ENCODE peak calls at places on chromosomes 12 and 14, in eight cellular contexts. N, J, C, U, L, D, P and Q are unnamed samples. For H3K36me3, the result is how much of the 10 kb centered on the place peaks cover.

GRCh38 chr14:37720131-37720530 is 124.7 kb downstream of the TTC6 start:
- DNase-seq in U (no peak), C (no peak), P (no peak), J (no peak), L (no peak), N (no peak), D (no peak), Q (no peak)

GRCh38 chr12:125330645-125331341 is 265.6 kb downstream of the AACS start:
- DNase-seq in N (no peak), C (peak), P (peak), L (peak), D (peak), U (no peak), J (peak), Q (peak)

GRCh38 chr14:95679995-95680735 is 6.1 kb upstream of the TCL1B start:
- DNase-seq in D (no peak), P (no peak), C (no peak), U (no peak), L (no peak), N (peak), J (no peak), Q (no peak)

GRCh38 chr12:76080729-76081415 is 3.6 kb downstream of the NAP1L1 start:
- DNase-seq in P (no peak), C (no peak), L (no peak), D (no peak), N (no peak), U (no peak), J (no peak), Q (no peak)

GRCh38 chr14:52402812-52403526 is 88.9 kb downstream of the PTGER2 start:
- DNase-seq in L (no peak), P (no peak), D (no peak), N (no peak), C (no peak), U (no peak), J (no peak), Q (peak)

GRCh38 chr12:54383041-54383609 is 1.4 kb downstream of the ZNF385A start:
- DNase-seq in P (no peak), C (no peak), L (no peak), D (no peak), N (no peak), U (no peak), J (no peak), Q (no peak)

GRCh38 chr12:93583993-93584392 is 11.5 kb downstream of the SOCS2 start:
- DNase-seq in P (no peak), N (no peak), D (no peak), L (no peak), U (no peak), C (no peak), J (no peak), Q (no peak)

GRCh38 chr12:132771126-132771838 is 9.7 kb upstream of the ANKLE2 start:
- DNase-seq in D (no peak), J (no peak), N (no peak), L (no peak), U (no peak), P (peak), C (peak), Q (peak)

GRCh38 chr12:121246893-121247557 is 37.1 kb downstream of the P2RX4 start:
- DNase-seq in L (peak), C (no peak), J (no peak), U (no peak), P (no peak), N (no peak), D (no peak), Q (no peak)

GRCh38 chr14:53539489-53540126 is 386.5 kb upstream of the DDHD1 start:
- DNase-seq in L (peak), U (no peak), D (peak), P (peak), N (peak), J (peak), C (no peak), Q (no peak)

GRCh38 chr12:22900401-22900800 is 275.4 kb downstream of the ETNK1 start:
- DNase-seq in N (no peak), P (no peak), L (no peak), U (no peak), J (no peak), C (no peak), D (no peak), Q (no peak)

GRCh38 chr12:53459097-53459496 is 7.2 kb downstream of the PCBP2 start:
- DNase-seq in D (no peak), P (no peak), U (no peak), N (no peak), J (no peak), C (no peak), L (no peak), Q (no peak)

GRCh38 chr14:64855732-64856527 is 23.8 kb downstream of the SPTB start:
- DNase-seq in N (no peak), C (no peak), J (no peak), U (no peak), P (no peak), L (no peak), D (no peak), Q (no peak)

GRCh38 chr12:82090188-82090587 is 268.0 kb downstream of the CCDC59 start:
- DNase-seq in J (no peak), C (no peak), L (no peak), P (no peak), N (no peak), U (no peak), D (no peak), Q (no peak)

GRCh38 chr14:65361920-65362319 is 50.6 kb upstream of the FUT8 start:
- DNase-seq in D (no peak), U (no peak), J (peak), C (no peak), P (no peak), L (no peak), N (no peak), Q (no peak)

DNA sequence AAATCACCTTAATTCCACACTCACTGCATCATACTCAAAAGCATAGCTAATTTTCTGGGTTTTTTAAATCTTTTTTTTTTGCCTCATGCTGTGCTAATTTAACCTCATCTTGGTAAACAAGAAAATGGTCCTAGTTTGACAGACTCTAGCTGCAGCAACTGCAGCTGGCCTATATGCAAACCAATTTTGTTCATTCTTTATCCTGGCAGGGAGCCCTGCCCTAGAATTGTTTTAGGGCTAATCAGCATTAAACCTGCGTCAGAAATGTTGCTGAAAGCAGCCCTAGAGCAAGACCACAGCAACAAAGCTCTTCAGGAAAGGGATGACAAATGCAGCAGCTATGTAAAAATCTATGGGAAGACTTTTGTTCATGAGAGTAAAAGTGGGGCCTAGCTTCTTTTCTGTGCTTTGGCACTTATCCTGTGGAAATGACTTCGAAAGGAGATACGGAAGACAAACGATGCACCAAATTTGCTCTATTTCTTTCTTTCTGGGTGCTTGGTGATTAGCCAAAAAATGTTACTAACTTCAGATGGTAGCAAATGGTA is 72.2 kb downstream of the DENND5B start:
- DNase-seq in U (no peak), C (no peak), N (no peak), D (peak), L (no peak), J (no peak), P (no peak), Q (no peak)
- H3K4me3 ChIP-seq in U (no peak), C (no peak), N (no peak), D (no peak), L (no peak), J (no peak), P (no peak), Q (no peak)

GRCh38 chr12:109054520-109054919 is 2.1 kb downstream of the USP30 start:
- DNase-seq in D (no peak), U (no peak), N (no peak), P (no peak), C (no peak), J (no peak), L (no peak), Q (no peak)

GRCh38 chr12:109052097-109052414 is 320 bp upstream of the USP30 start:
- DNase-seq in L (no peak), J (no peak), D (no peak), U (no peak), C (no peak), N (no peak), P (no peak), Q (no peak)

GRCh38 chr12:109053382-109054123 is 1.2 kb downstream of the USP30 start:
- DNase-seq in C (peak), U (no peak), P (no peak), J (no peak), L (no peak), N (no peak), D (no peak), Q (peak)

GRCh38 chr12:109056891-109057290 is 4.5 kb downstream of the USP30 start:
- DNase-seq in U (no peak), D (no peak), C (no peak), N (no peak), J (no peak), P (no peak), L (no peak), Q (no peak)

GRCh38 chr12:109052415-109053323 is at the start of gene USP30:
- DNase-seq in U (peak), P (peak), J (peak), D (peak), L (peak), C (peak), N (peak), Q (peak)
- H3K27ac ChIP-seq in U (peak), P (peak), J (peak), D (no peak), L (peak), C (peak), N (peak), Q (peak)

GRCh38 chr14:102042699-102043098 is 44.1 kb downstream of the HSP90AA1 start:
- DNase-seq in L (no peak), J (no peak), N (no peak), P (no peak), D (no peak), U (no peak), C (no peak), Q (no peak)

GRCh38 chr14:102040153-102040552 is 46.7 kb downstream of the HSP90AA1 start:
- DNase-seq in D (no peak), N (no peak), P (no peak), U (no peak), C (no peak), L (no peak), J (no peak), Q (no peak)

GRCh38 chr14:102044566-102044965 is 42.3 kb downstream of the HSP90AA1 start:
- DNase-seq in D (no peak), U (no peak), L (no peak), N (no peak), P (no peak), J (no peak), C (no peak), Q (no peak)

GRCh38 chr14:102046337-102047278 is 40.2 kb downstream of the HSP90AA1 start:
- DNase-seq in N (peak), L (peak), D (peak), P (peak), C (no peak), U (peak), J (peak), Q (peak)

DNA sequence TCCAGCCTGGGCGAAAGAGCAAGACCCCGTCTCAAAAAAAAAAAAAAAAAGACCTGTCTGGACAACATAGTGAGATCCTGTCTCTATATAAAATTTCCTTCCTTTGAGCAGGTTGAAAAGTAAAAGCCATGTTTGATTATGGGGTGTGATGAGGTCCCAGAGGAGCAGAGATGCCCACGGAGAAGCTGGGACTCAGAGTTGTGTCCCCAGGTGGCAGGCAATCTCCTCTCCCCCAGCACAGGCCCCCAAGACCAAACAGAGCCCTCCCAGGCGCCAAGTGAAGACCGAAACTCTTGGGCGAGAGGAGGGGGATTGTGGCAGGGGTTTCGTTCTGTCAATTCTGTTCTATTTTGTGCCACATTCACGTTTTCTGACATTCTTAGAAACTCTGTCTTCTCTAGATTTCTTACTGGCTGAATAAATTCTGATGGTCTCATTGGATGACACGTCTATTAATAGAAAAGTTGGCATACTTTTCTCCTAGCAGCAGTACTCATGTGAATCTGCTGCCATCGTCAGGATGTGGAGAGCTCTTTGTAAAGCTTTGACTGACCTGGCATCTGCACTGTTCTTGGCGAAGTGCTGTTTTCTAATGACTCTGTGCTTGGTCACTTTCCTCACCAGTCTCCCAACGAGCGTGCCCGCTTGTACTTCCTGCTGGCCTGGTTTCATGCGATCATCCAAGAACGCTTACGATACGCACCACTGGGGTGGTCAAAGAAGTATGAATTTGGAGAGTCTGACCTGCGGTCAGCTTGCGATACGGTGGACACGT is 43.4 kb downstream of the HSP90AA1 start:
- DNase-seq in L (no peak), P (no peak), C (no peak), N (no peak), U (no peak), J (no peak), D (no peak), Q (no peak)
- H3K36me3 ChIP-seq in L (under half), P (under half), C (half or more), N (half or more), U (half or more), J (half or more), D (half or more), Q (half or more)

DNA sequence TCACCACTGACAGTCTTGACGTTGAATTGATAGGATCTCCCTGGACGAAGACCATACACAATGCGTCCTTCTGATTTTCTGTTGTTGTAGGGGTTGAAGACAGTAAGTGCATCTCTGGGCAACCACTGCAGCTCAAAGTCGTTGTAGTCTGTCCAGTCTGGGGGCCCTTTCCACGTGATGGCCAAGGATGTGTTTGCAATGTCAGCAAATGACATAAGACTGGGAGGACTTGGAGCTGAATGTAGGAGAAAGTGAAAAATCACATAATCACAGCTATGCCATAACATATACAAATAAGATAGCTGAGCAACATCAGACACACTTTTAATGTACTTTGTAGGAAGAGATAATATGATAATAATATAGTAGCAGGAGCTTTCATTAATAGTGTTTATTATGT is 77.8 kb downstream of the PTPRB start:
- DNase-seq in L (no peak), J (no peak), D (no peak), U (no peak), N (no peak), C (no peak), P (no peak), Q (no peak)
- H3K4me3 ChIP-seq in L (no peak), J (no peak), D (no peak), U (no peak), N (no peak), C (no peak), P (no peak), Q (no peak)

GRCh38 chr14:98893675-98894074 is 378.3 kb downstream of the BCL11B start:
- DNase-seq in N (no peak), C (no peak), L (no peak), D (no peak), P (no peak), U (no peak), J (no peak), Q (no peak)

GRCh38 chr14:98889107-98889835 is 382.7 kb downstream of the BCL11B start:
- DNase-seq in C (no peak), N (peak), D (no peak), L (no peak), J (no peak), P (no peak), U (no peak), Q (no peak)

GRCh38 chr14:98888281-98888680 is 383.7 kb downstream of the BCL11B start:
- DNase-seq in U (no peak), C (no peak), D (no peak), L (no peak), P (no peak), J (no peak), N (peak), Q (no peak)

GRCh38 chr14:98889836-98890185 is 382.2 kb downstream of the BCL11B start:
- DNase-seq in J (no peak), D (no peak), N (peak), U (no peak), P (no peak), C (no peak), L (no peak), Q (no peak)

GRCh38 chr14:98890556-98891340 is 381.2 kb downstream of the BCL11B start:
- DNase-seq in D (no peak), L (no peak), U (no peak), J (peak), C (no peak), P (no peak), N (peak), Q (no peak)
- H3K27ac ChIP-seq in D (no peak), L (no peak), U (no peak), J (no peak), C (no peak), P (no peak), N (no peak), Q (no peak)

GRCh38 chr14:20372796-20373195 is 29.4 kb downstream of the PARP2 start:
- DNase-seq in P (no peak), N (no peak), J (no peak), L (no peak), U (no peak), C (no peak), D (no peak), Q (no peak)
- H3K36me3 ChIP-seq in P (under half), N (half or more), J (half or more), L (under half), U (half or more), C (half or more), D (under half), Q (half or more)

GRCh38 chr12:14396071-14396470 is 30.6 kb downstream of the ATF7IP start:
- DNase-seq in P (no peak), D (no peak), J (no peak), L (no peak), N (no peak), C (no peak), U (no peak), Q (no peak)

GRCh38 chr12:14400599-14400998 is 35.1 kb downstream of the ATF7IP start:
- DNase-seq in J (no peak), D (no peak), U (no peak), C (no peak), P (no peak), L (no peak), N (no peak), Q (peak)

GRCh38 chr12:14402697-14403096 is 37.2 kb downstream of the ATF7IP start:
- DNase-seq in J (no peak), N (no peak), D (no peak), U (no peak), L (no peak), C (no peak), P (no peak), Q (no peak)

GRCh38 chr12:14403293-14403692 is 37.8 kb downstream of the ATF7IP start:
- DNase-seq in J (no peak), L (no peak), U (no peak), D (no peak), P (no peak), N (no peak), C (no peak), Q (no peak)

DNA sequence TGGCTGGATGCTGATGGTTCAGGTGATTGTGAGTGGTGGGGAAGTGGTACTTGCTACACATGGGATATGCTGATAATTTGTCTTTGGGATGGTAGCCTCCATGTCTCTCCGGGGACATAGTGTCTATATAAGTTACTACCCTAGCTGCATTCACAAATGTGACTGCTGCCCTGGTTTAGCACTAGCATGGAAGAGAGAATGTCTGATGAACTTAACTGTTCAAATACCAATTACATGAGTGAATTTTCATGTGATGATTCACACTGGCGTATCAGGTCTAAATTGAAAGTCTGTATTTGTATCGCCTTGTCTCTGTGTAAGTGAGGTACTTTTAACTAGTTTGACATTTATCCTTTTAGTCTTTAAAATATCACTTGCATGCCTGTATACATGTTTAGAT is 34.4 kb downstream of the ATF7IP start:
- DNase-seq in D (no peak), J (no peak), L (no peak), N (no peak), U (no peak), C (no peak), P (no peak), Q (no peak)
- H3K4me3 ChIP-seq in D (no peak), J (no peak), L (no peak), N (no peak), U (no peak), C (no peak), P (no peak), Q (peak)

GRCh38 chr14:96830946-96831345 is 33.8 kb downstream of the VRK1 start:
- DNase-seq in L (no peak), U (no peak), C (no peak), N (no peak), J (no peak), P (no peak), D (no peak), Q (no peak)
- H3K27ac ChIP-seq in L (no peak), U (no peak), C (no peak), N (no peak), J (no peak), P (no peak), D (no peak), Q (no peak)

GRCh38 chr14:50762931-50763300 is 68.0 kb downstream of the NIN start:
- DNase-seq in N (no peak), P (no peak), L (no peak), D (no peak), J (no peak), C (no peak), U (no peak), Q (no peak)

GRCh38 chr14:50766338-50766886 is 64.5 kb downstream of the NIN start:
- DNase-seq in U (no peak), J (no peak), P (no peak), L (no peak), N (no peak), D (no peak), C (no peak), Q (no peak)

GRCh38 chr14:50759800-50760543 is 71.0 kb downstream of the NIN start:
- DNase-seq in P (no peak), J (no peak), U (no peak), L (no peak), C (no peak), D (no peak), N (no peak), Q (no peak)

GRCh38 chr14:50762001-50762930 is 68.7 kb downstream of the NIN start:
- DNase-seq in U (no peak), L (no peak), C (no peak), J (no peak), D (no peak), P (no peak), N (no peak), Q (no peak)

GRCh38 chr14:50763386-50764007 is 67.5 kb downstream of the NIN start:
- DNase-seq in U (no peak), J (peak), P (no peak), C (no peak), L (no peak), N (no peak), D (no peak), Q (no peak)
- H3K36me3 ChIP-seq in U (half or more), J (under half), P (under half), C (half or more), L (half or more), N (half or more), D (under half), Q (half or more)